ENCODE peak calls at places on chromosomes 11 and 22, in nine cellular contexts. One of them, this sample, is unnamed. For H3K4me1, the result is how much of the 10 kb centered on the place peaks cover.

GRCh38 chr11:129865701-129866100 is 29.7 kb downstream of the NFRKB start:
- DNase-seq in A549: no peak
- DNase-seq in esophagus squamous epithelium: no peak
- DNase-seq in heart left ventricle: no peak
- DNase-seq in spleen: no peak
- DNase-seq in testis: no peak
- DNase-seq in right lobe of liver: no peak
- DNase-seq in sigmoid colon: no peak
- DNase-seq in tibial nerve: no peak
- DNase-seq in this sample: no peak

GRCh38 chr22:22138915-22139314 is 105.7 kb upstream of the VPREB1 start:
- DNase-seq in A549: no peak
- DNase-seq in esophagus squamous epithelium: no peak
- DNase-seq in heart left ventricle: no peak
- DNase-seq in spleen: no peak
- DNase-seq in testis: no peak
- DNase-seq in right lobe of liver: no peak
- DNase-seq in sigmoid colon: no peak
- DNase-seq in tibial nerve: no peak
- DNase-seq in this sample: no peak

GRCh38 chr22:43532301-43533050 is 120.7 kb downstream of the MPPED1 start:
- DNase-seq in A549: no peak
- DNase-seq in esophagus squamous epithelium: no peak
- DNase-seq in heart left ventricle: no peak
- DNase-seq in spleen: no peak
- DNase-seq in testis: no peak
- DNase-seq in right lobe of liver: no peak
- DNase-seq in sigmoid colon: peak
- DNase-seq in tibial nerve: no peak
- DNase-seq in this sample: no peak

GRCh38 chr22:24247011-24247507 is 2.2 kb upstream of the GGT5 start:
- DNase-seq in A549: no peak
- DNase-seq in esophagus squamous epithelium: no peak
- DNase-seq in heart left ventricle: no peak
- DNase-seq in spleen: peak
- DNase-seq in testis: no peak
- DNase-seq in right lobe of liver: no peak
- DNase-seq in sigmoid colon: no peak
- DNase-seq in tibial nerve: no peak
- DNase-seq in this sample: no peak

GRCh38 chr11:133939558-133939957 is 17.2 kb downstream of the IGSF9B start:
- DNase-seq in A549: no peak
- DNase-seq in esophagus squamous epithelium: no peak
- DNase-seq in heart left ventricle: no peak
- DNase-seq in spleen: no peak
- DNase-seq in testis: no peak
- DNase-seq in right lobe of liver: no peak
- DNase-seq in sigmoid colon: no peak
- DNase-seq in tibial nerve: no peak
- DNase-seq in this sample: no peak

GRCh38 chr11:27524155-27524554 is 17.6 kb upstream of the LIN7C start:
- DNase-seq in A549: peak
- DNase-seq in esophagus squamous epithelium: no peak
- DNase-seq in heart left ventricle: no peak
- DNase-seq in spleen: no peak
- DNase-seq in testis: no peak
- DNase-seq in right lobe of liver: no peak
- DNase-seq in sigmoid colon: no peak
- DNase-seq in tibial nerve: no peak
- DNase-seq in this sample: no peak

GRCh38 chr22:32517488-32517887 is 42.9 kb downstream of the FBXO7 start:
- DNase-seq in A549: no peak
- DNase-seq in esophagus squamous epithelium: no peak
- DNase-seq in heart left ventricle: no peak
- DNase-seq in spleen: no peak
- DNase-seq in testis: no peak
- DNase-seq in right lobe of liver: no peak
- DNase-seq in sigmoid colon: no peak
- DNase-seq in tibial nerve: no peak
- DNase-seq in this sample: no peak

GRCh38 chr11:54927704-54928103 is 221.1 kb downstream of the OR4A5 start:
- DNase-seq in A549: no peak
- DNase-seq in esophagus squamous epithelium: no peak
- DNase-seq in heart left ventricle: no peak
- DNase-seq in spleen: no peak
- DNase-seq in testis: no peak
- DNase-seq in right lobe of liver: no peak
- DNase-seq in sigmoid colon: no peak
- DNase-seq in tibial nerve: no peak
- DNase-seq in this sample: no peak

GRCh38 chr11:82043316-82043715 is 690.3 kb downstream of the FAM181B start:
- DNase-seq in A549: no peak
- DNase-seq in esophagus squamous epithelium: no peak
- DNase-seq in heart left ventricle: no peak
- DNase-seq in spleen: no peak
- DNase-seq in testis: no peak
- DNase-seq in right lobe of liver: no peak
- DNase-seq in sigmoid colon: no peak
- DNase-seq in tibial nerve: no peak
- DNase-seq in this sample: no peak

GRCh38 chr22:25127274-25127673 is 72.4 kb upstream of the CRYBB3 start:
- DNase-seq in A549: no peak
- DNase-seq in esophagus squamous epithelium: no peak
- DNase-seq in heart left ventricle: no peak
- DNase-seq in spleen: no peak
- DNase-seq in testis: no peak
- DNase-seq in right lobe of liver: no peak
- DNase-seq in sigmoid colon: no peak
- DNase-seq in tibial nerve: no peak
- DNase-seq in this sample: no peak

GRCh38 chr22:44357296-44357961 is 44.7 kb upstream of the SHISAL1 start:
- DNase-seq in A549: no peak
- DNase-seq in esophagus squamous epithelium: no peak
- DNase-seq in heart left ventricle: no peak
- DNase-seq in spleen: peak
- DNase-seq in testis: no peak
- DNase-seq in right lobe of liver: no peak
- DNase-seq in sigmoid colon: no peak
- DNase-seq in tibial nerve: no peak
- DNase-seq in this sample: no peak

GRCh38 chr11:10538924-10539323 is 2.1 kb downstream of the RNF141 start:
- DNase-seq in A549: no peak
- DNase-seq in esophagus squamous epithelium: no peak
- DNase-seq in heart left ventricle: no peak
- DNase-seq in spleen: no peak
- DNase-seq in testis: no peak
- DNase-seq in right lobe of liver: no peak
- DNase-seq in sigmoid colon: no peak
- DNase-seq in tibial nerve: no peak
- DNase-seq in this sample: no peak

GRCh38 chr11:105582497-105582896 is 27.4 kb upstream of the GRIA4 start:
- DNase-seq in A549: no peak
- DNase-seq in esophagus squamous epithelium: no peak
- DNase-seq in heart left ventricle: no peak
- DNase-seq in spleen: no peak
- DNase-seq in testis: no peak
- DNase-seq in right lobe of liver: no peak
- DNase-seq in sigmoid colon: no peak
- DNase-seq in tibial nerve: no peak
- DNase-seq in this sample: no peak

GRCh38 chr11:71222318-71223080 is 29.9 kb downstream of the SHANK2 start:
- DNase-seq in A549: no peak
- DNase-seq in esophagus squamous epithelium: no peak
- DNase-seq in heart left ventricle: peak
- DNase-seq in spleen: peak
- DNase-seq in testis: peak
- DNase-seq in right lobe of liver: peak
- DNase-seq in sigmoid colon: peak
- DNase-seq in tibial nerve: peak
- DNase-seq in this sample: no peak

GRCh38 chr11:16382638-16383380 is 26.5 kb upstream of the SOX6 start:
- DNase-seq in A549: no peak
- DNase-seq in esophagus squamous epithelium: no peak
- DNase-seq in heart left ventricle: no peak
- DNase-seq in spleen: no peak
- DNase-seq in testis: no peak
- DNase-seq in right lobe of liver: no peak
- DNase-seq in sigmoid colon: no peak
- DNase-seq in tibial nerve: no peak
- DNase-seq in this sample: no peak

GRCh38 chr22:29994027-29994715 is 86.1 kb upstream of the HORMAD2 start:
- DNase-seq in A549: peak
- DNase-seq in esophagus squamous epithelium: no peak
- DNase-seq in heart left ventricle: no peak
- DNase-seq in spleen: no peak
- DNase-seq in testis: no peak
- DNase-seq in right lobe of liver: no peak
- DNase-seq in sigmoid colon: no peak
- DNase-seq in tibial nerve: no peak
- DNase-seq in this sample: no peak

GRCh38 chr22:49573109-49573765 is 254.4 kb downstream of the BRD1 start:
- DNase-seq in A549: no peak
- DNase-seq in esophagus squamous epithelium: no peak
- DNase-seq in heart left ventricle: no peak
- DNase-seq in spleen: peak
- DNase-seq in testis: no peak
- DNase-seq in right lobe of liver: no peak
- DNase-seq in sigmoid colon: no peak
- DNase-seq in tibial nerve: no peak
- DNase-seq in this sample: no peak

GRCh38 chr11:19093976-19094375 is 23.0 kb upstream of the ZDHHC13 start:
- DNase-seq in A549: no peak
- DNase-seq in esophagus squamous epithelium: no peak
- DNase-seq in heart left ventricle: no peak
- DNase-seq in spleen: no peak
- DNase-seq in testis: no peak
- DNase-seq in right lobe of liver: no peak
- DNase-seq in sigmoid colon: no peak
- DNase-seq in tibial nerve: no peak
- DNase-seq in this sample: no peak

GRCh38 chr11:65528819-65529350 is 4.0 kb downstream of the SCYL1 start:
- DNase-seq in A549: no peak
- DNase-seq in esophagus squamous epithelium: no peak
- DNase-seq in heart left ventricle: no peak
- DNase-seq in spleen: no peak
- DNase-seq in testis: no peak
- DNase-seq in right lobe of liver: no peak
- DNase-seq in sigmoid colon: no peak
- DNase-seq in tibial nerve: no peak
- DNase-seq in this sample: no peak

DNA sequence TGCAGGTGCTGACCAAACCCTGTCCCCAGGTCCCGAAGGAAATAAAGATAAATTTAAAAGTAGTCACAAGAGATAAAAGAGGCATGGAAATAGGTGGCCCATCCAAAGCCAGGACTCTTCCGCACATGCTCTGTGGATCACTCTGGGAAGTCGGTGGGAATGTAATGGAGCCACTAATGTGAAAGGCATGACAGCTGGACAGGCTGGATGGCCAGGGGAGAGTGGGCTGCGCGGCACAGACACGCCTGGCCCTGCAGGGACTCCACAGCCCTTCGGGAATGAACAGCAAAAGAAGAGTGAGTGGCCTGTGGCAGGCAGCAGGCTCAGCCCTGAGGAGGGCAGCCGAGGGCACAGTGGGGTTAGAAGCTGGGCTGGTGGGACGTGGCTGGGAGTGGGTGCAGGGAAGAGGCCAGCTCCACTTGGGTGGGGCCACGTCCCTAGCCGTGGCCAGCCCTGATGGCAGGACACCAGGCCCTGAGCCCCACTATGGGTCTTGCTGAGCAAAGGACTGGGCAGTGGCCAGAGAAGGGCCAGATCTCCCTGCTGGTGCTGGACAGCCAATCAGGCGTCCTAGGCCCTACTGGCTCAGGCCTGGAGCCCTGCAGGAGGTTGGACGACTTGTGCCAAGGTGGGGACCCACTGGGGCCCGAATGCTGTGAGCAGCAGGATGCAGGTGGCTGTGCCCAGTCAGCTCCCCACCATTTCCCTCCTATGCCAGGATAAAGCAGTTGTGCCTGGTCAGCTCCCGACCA is 31.3 kb upstream of the GNB1L start:
- DNase-seq in A549: no peak
- DNase-seq in esophagus squamous epithelium: no peak
- DNase-seq in heart left ventricle: peak
- DNase-seq in spleen: peak
- DNase-seq in testis: no peak
- DNase-seq in right lobe of liver: no peak
- DNase-seq in sigmoid colon: peak
- DNase-seq in tibial nerve: no peak
- DNase-seq in this sample: no peak
- H3K4me1 ChIP-seq in A549: under half
- H3K4me1 ChIP-seq in esophagus squamous epithelium: under half
- H3K4me1 ChIP-seq in heart left ventricle: under half
- H3K4me1 ChIP-seq in spleen: under half
- H3K4me1 ChIP-seq in testis: under half
- H3K4me1 ChIP-seq in right lobe of liver: under half
- H3K4me1 ChIP-seq in sigmoid colon: under half
- H3K4me1 ChIP-seq in tibial nerve: under half
- H3K4me1 ChIP-seq in this sample: under half

DNA sequence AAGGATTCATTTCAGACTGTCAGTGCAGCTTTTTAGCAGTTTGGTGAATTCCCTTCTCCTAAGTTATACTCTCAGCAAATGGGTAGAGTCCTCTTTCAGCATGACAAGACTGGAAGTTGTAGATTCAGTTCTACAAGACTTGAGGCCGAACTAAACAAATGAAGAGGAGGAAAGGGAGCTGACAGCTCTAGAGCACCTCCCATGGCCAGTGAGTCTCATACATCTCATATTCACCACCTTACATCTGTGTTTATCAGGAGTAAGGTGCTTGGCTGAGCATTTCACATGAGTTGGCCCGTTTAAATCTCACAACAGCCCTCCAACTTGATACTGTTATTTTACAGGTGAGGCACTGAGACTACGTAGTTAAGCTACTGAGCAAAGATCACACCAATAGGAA is 30.4 kb downstream of the SEZ6L start:
- DNase-seq in A549: no peak
- DNase-seq in esophagus squamous epithelium: no peak
- DNase-seq in heart left ventricle: no peak
- DNase-seq in spleen: no peak
- DNase-seq in testis: no peak
- DNase-seq in right lobe of liver: no peak
- DNase-seq in sigmoid colon: no peak
- DNase-seq in tibial nerve: no peak
- DNase-seq in this sample: no peak
- TF ChIP-seq CTCF in A549: no peak
- TF ChIP-seq CTCF in esophagus squamous epithelium: no peak
- TF ChIP-seq CTCF in heart left ventricle: no peak
- TF ChIP-seq CTCF in spleen: no peak
- TF ChIP-seq CTCF in testis: no peak
- TF ChIP-seq CTCF in right lobe of liver: no peak
- TF ChIP-seq CTCF in sigmoid colon: no peak
- TF ChIP-seq CTCF in tibial nerve: no peak
- TF ChIP-seq CTCF in this sample: no peak

GRCh38 chr22:38110008-38110862 is at the start of gene BAIAP2L2:
- DNase-seq in A549: peak
- DNase-seq in esophagus squamous epithelium: no peak
- DNase-seq in heart left ventricle: no peak
- DNase-seq in spleen: no peak
- DNase-seq in testis: no peak
- DNase-seq in right lobe of liver: peak
- DNase-seq in sigmoid colon: no peak
- DNase-seq in tibial nerve: no peak
- DNase-seq in this sample: no peak
- TF ChIP-seq POLR2A in A549: no peak
- TF ChIP-seq POLR2A in esophagus squamous epithelium: no peak
- TF ChIP-seq POLR2A in heart left ventricle: no peak
- TF ChIP-seq POLR2A in spleen: no peak
- TF ChIP-seq POLR2A in testis: no peak
- TF ChIP-seq POLR2A in right lobe of liver: no peak
- TF ChIP-seq POLR2A in sigmoid colon: no peak
- TF ChIP-seq POLR2A in tibial nerve: no peak
- TF ChIP-seq POLR2A in this sample: no peak

GRCh38 chr11:123477205-123477907 is 47.3 kb downstream of the GRAMD1B start:
- DNase-seq in A549: no peak
- DNase-seq in esophagus squamous epithelium: no peak
- DNase-seq in heart left ventricle: no peak
- DNase-seq in spleen: no peak
- DNase-seq in testis: no peak
- DNase-seq in right lobe of liver: no peak
- DNase-seq in sigmoid colon: no peak
- DNase-seq in tibial nerve: no peak
- DNase-seq in this sample: no peak
- H3K4me1 ChIP-seq in A549: half or more
- H3K4me1 ChIP-seq in esophagus squamous epithelium: under half
- H3K4me1 ChIP-seq in heart left ventricle: under half
- H3K4me1 ChIP-seq in spleen: under half
- H3K4me1 ChIP-seq in testis: under half
- H3K4me1 ChIP-seq in right lobe of liver: under half
- H3K4me1 ChIP-seq in sigmoid colon: under half
- H3K4me1 ChIP-seq in tibial nerve: under half
- H3K4me1 ChIP-seq in this sample: under half